ENCODE peak calls at places on chromosomes 16 and 17, in five cellular contexts. One of them, this sample, is unnamed.
A peak's percentile ranks its signal among the peaks of the same experiment; 100 is the strongest.

GRCh38 chr16:19132898-19133297 is 19.1 kb downstream of the ITPRIPL2 start:
- DNase-seq in adrenal gland: no peak
- DNase-seq in lower leg skin: no peak
- DNase-seq in fibroblast of the aortic adventitia: no peak
- DNase-seq in HL-60: no peak
- DNase-seq in this sample: no peak

GRCh38 chr16:77322757-77323156 is 112.1 kb downstream of the ADAMTS18 start:
- DNase-seq in fibroblast of the aortic adventitia: no peak
- DNase-seq in HL-60: no peak
- DNase-seq in adrenal gland: no peak
- DNase-seq in lower leg skin: no peak
- DNase-seq in this sample: no peak

GRCh38 chr16:85611455-85612190 is 1.5 kb upstream of the GSE1 start:
- DNase-seq in fibroblast of the aortic adventitia: peak; percentile 74
- DNase-seq in lower leg skin: peak; percentile 62
- DNase-seq in adrenal gland: peak; percentile 89
- DNase-seq in HL-60: peak; percentile 68
- DNase-seq in this sample: peak; percentile 88

GRCh38 chr17:14545156-14545906 is 244.4 kb downstream of the HS3ST3B1 start:
- DNase-seq in adrenal gland: no peak
- DNase-seq in HL-60: no peak
- DNase-seq in fibroblast of the aortic adventitia: no peak
- DNase-seq in lower leg skin: no peak
- DNase-seq in this sample: no peak

GRCh38 chr16:68790130-68790761 is 53.1 kb upstream of the TANGO6 start:
- DNase-seq in lower leg skin: no peak
- DNase-seq in HL-60: peak; percentile 78
- DNase-seq in fibroblast of the aortic adventitia: peak; percentile 78
- DNase-seq in adrenal gland: no peak
- DNase-seq in this sample: peak; percentile 84

GRCh38 chr17:35788504-35788998 is 6.9 kb downstream of the MMP28 start:
- DNase-seq in adrenal gland: peak; percentile 42
- DNase-seq in lower leg skin: peak; percentile 39
- DNase-seq in HL-60: no peak
- DNase-seq in fibroblast of the aortic adventitia: peak; percentile 78
- DNase-seq in this sample: peak; percentile 80

GRCh38 chr16:74743045-74743667 is 31.5 kb downstream of the FA2H start:
- DNase-seq in adrenal gland: no peak
- DNase-seq in HL-60: no peak
- DNase-seq in lower leg skin: no peak
- DNase-seq in fibroblast of the aortic adventitia: no peak
- DNase-seq in this sample: no peak

GRCh38 chr16:495127-495748 is 32.3 kb upstream of the CAPN15 start:
- DNase-seq in lower leg skin: no peak
- DNase-seq in fibroblast of the aortic adventitia: peak; percentile 43
- DNase-seq in adrenal gland: no peak
- DNase-seq in HL-60: peak; percentile 63
- DNase-seq in this sample: peak; percentile 22

GRCh38 chr16:51888534-51888933 is 658.4 kb downstream of the TOX3 start:
- DNase-seq in fibroblast of the aortic adventitia: no peak
- DNase-seq in adrenal gland: no peak
- DNase-seq in HL-60: no peak
- DNase-seq in lower leg skin: no peak
- DNase-seq in this sample: no peak

GRCh38 chr17:75773121-75773807 is 8.3 kb upstream of the GALK1 start:
- DNase-seq in HL-60: no peak
- DNase-seq in fibroblast of the aortic adventitia: no peak
- DNase-seq in lower leg skin: no peak
- DNase-seq in adrenal gland: peak; percentile 47
- DNase-seq in this sample: no peak

GRCh38 chr17:68910256-68910705 is 44.9 kb downstream of the ABCA8 start:
- DNase-seq in lower leg skin: no peak
- DNase-seq in fibroblast of the aortic adventitia: peak; percentile 46
- DNase-seq in adrenal gland: no peak
- DNase-seq in HL-60: peak; percentile 4
- DNase-seq in this sample: no peak

GRCh38 chr17:17032131-17032692 is 10.0 kb upstream of the MPRIP start:
- DNase-seq in HL-60: no peak
- DNase-seq in lower leg skin: no peak
- DNase-seq in fibroblast of the aortic adventitia: peak; percentile 70
- DNase-seq in adrenal gland: peak; percentile 52
- DNase-seq in this sample: peak; percentile 91

DNA sequence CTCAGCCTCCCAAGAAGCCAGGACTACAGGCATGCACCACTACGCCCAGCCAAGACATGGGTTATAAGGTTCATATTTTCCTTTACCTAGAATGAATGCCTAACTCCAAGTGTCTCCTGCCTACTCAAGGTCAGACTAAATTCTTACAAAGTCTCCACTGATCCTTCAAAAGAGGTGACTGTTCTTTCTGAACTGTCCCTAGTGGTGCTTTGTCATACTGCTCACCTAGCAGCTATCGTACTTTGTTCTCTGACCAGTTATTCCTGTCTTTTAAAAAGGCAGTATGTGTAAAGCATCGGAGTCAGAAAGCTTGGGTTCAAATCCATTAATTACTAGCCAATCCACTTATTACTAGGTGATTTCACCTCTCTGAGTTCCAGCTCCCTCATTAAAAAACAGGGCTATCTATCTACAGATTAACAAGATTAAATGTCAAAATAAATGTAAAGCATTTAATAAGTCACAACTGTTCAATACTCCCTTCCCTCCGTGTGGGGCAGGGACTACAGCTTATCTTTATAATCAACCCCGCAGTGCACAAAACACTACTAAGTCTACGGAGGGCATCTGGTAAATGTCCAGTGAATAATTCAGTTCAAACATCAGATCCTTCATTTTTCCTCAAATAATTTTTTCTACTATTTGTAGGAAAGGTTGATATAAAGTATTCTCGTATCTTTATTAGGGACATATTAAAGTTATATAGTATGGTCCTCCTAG is 20.0 kb upstream of the ITGA2B start:
- DNase-seq in fibroblast of the aortic adventitia: no peak
- DNase-seq in HL-60: no peak
- DNase-seq in adrenal gland: no peak
- DNase-seq in lower leg skin: no peak
- DNase-seq in this sample: no peak
- TF ChIP-seq CTCF in fibroblast of the aortic adventitia: no peak
- TF ChIP-seq CTCF in HL-60: no peak
- TF ChIP-seq CTCF in adrenal gland: no peak
- TF ChIP-seq CTCF in lower leg skin: no peak
- TF ChIP-seq CTCF in this sample: no peak

DNA sequence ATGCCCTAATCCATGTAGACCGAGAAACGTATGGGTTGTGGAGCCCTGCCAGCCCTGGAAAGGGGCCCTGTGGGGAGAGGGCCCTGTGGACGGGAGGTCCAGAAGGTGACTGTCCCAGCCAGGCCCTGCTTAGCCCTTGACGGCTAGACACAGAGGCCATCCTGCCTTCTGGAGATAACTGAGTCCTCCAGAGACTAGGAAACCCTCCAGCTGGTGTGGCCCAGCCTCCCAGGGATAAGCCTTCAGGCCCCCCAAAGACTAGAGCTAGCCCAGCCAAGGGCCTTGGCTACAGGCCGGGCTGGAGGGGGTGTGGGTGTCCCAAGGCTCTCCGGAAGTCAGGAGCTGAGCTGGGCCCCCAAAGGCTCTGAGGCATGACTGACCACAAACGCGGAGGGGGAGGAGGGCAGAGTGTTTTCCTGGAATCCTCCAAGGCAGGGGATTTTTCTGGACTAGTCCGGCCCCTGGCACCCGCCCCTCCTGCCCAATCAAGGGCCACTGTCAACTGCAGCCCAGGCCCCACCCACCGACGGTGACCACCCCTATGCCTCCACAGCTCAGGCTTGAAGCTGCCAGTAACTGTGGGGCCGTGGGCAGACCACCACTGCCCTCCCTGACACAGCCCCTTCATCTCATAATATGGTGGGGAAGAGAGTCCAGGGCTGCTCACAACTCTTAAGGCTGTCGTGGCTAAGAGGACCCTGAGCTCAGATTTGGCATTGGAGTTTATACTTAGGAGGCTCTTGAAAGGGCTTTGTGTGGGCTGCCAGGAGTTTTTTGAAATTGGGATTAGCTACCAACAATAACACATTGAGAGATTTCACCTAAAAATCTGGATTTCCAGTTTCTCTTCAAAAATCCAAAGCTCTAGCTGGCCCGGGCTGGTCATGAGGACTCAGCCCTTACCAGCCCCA is 823 bp upstream of the VASN start:
- DNase-seq in HL-60: no peak
- DNase-seq in fibroblast of the aortic adventitia: peak; percentile 94
- DNase-seq in adrenal gland: peak; percentile 71
- DNase-seq in lower leg skin: no peak
- DNase-seq in this sample: peak; percentile 81
- H3K4me3 ChIP-seq in HL-60: no peak overlapping the region
- H3K4me3 ChIP-seq in fibroblast of the aortic adventitia: peak overlapping the region; percentile 97
- H3K4me3 ChIP-seq in adrenal gland: no peak overlapping the region
- H3K4me3 ChIP-seq in lower leg skin: no peak overlapping the region
- H3K4me3 ChIP-seq in this sample: peak overlapping the region; percentile 44

GRCh38 chr17:77457572-77458201 is 316.9 kb downstream of the SEC14L1 start:
- DNase-seq in lower leg skin: no peak
- DNase-seq in HL-60: no peak
- DNase-seq in adrenal gland: no peak
- DNase-seq in fibroblast of the aortic adventitia: no peak
- DNase-seq in this sample: no peak

GRCh38 chr17:77456951-77457548 is 316.3 kb downstream of the SEC14L1 start:
- DNase-seq in adrenal gland: no peak
- DNase-seq in fibroblast of the aortic adventitia: no peak
- DNase-seq in lower leg skin: no peak
- DNase-seq in HL-60: no peak
- DNase-seq in this sample: no peak

GRCh38 chr17:77456271-77456950 is 315.6 kb downstream of the SEC14L1 start:
- DNase-seq in fibroblast of the aortic adventitia: no peak
- DNase-seq in adrenal gland: no peak
- DNase-seq in lower leg skin: no peak
- DNase-seq in HL-60: no peak
- DNase-seq in this sample: no peak

GRCh38 chr17:77459018-77459755 is 318.4 kb downstream of the SEC14L1 start:
- DNase-seq in HL-60: no peak
- DNase-seq in adrenal gland: no peak
- DNase-seq in fibroblast of the aortic adventitia: no peak
- DNase-seq in lower leg skin: no peak
- DNase-seq in this sample: no peak

DNA sequence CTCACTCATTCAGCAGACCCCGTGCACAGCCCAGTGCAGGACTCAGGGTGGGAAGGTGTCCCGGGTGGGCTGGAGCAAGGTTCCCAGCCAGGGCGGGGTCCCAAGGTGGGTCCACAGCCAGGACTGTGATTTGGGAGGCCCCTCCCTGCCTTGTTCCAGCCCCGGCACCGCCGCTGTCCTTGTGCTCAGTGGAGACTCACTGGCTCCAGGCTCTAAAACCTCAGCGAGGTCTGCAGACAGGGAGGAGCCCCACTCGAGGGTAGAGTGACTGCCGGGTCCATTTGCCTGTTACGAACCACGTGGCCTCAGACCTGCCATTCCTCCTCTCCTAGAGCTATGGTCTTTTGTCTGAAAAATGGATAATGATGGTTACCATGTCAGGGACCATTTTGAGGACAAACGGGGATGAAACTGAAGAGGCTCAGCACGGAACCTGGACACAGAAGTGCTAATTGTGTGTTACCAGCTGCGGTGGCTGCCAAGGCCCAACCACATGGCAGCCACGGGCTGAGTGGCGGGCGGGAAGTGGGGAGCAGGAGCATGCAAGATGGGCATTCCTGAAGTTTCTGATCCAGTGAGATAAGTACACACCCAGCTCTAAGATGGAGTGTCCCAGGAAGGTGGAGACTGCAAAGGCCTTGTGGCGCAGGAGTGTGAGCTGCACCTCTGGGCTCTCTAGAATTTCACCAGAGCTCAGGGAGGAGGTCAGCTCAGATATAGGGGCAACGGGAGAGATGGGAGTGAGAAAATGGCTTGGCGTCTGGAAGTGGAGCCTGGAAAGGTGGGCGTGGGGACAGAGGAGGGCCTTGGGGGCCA is 317.6 kb downstream of the SEC14L1 start:
- DNase-seq in fibroblast of the aortic adventitia: no peak
- DNase-seq in HL-60: no peak
- DNase-seq in lower leg skin: no peak
- DNase-seq in adrenal gland: no peak
- DNase-seq in this sample: no peak
- TF ChIP-seq CTCF in fibroblast of the aortic adventitia: no peak
- TF ChIP-seq CTCF in HL-60: no peak
- TF ChIP-seq CTCF in lower leg skin: no peak
- TF ChIP-seq CTCF in adrenal gland: no peak
- TF ChIP-seq CTCF in this sample: no peak

GRCh38 chr16:56357291-56357764 is 68.0 kb downstream of the AMFR start:
- DNase-seq in fibroblast of the aortic adventitia: peak; percentile 63
- DNase-seq in adrenal gland: peak; percentile 32
- DNase-seq in HL-60: no peak
- DNase-seq in lower leg skin: no peak
- DNase-seq in this sample: peak; percentile 38
- H3K4me3 ChIP-seq in fibroblast of the aortic adventitia: peak overlapping the region; percentile 58
- H3K4me3 ChIP-seq in adrenal gland: no peak overlapping the region
- H3K4me3 ChIP-seq in HL-60: no peak overlapping the region
- H3K4me3 ChIP-seq in lower leg skin: no peak overlapping the region
- H3K4me3 ChIP-seq in this sample: peak overlapping the region; percentile 62

GRCh38 chr17:63700528-63701441 is 860 bp upstream of the LIMD2 start:
- DNase-seq in fibroblast of the aortic adventitia: no peak
- DNase-seq in HL-60: peak; percentile 46
- DNase-seq in lower leg skin: no peak
- DNase-seq in adrenal gland: peak; percentile 58
- DNase-seq in this sample: peak; percentile 54
- TF ChIP-seq CTCF in fibroblast of the aortic adventitia: no peak
- TF ChIP-seq CTCF in HL-60: no peak
- TF ChIP-seq CTCF in lower leg skin: no peak
- TF ChIP-seq CTCF in adrenal gland: no peak
- TF ChIP-seq CTCF in this sample: no peak

GRCh38 chr16:2472488-2472864 is 1.4 kb downstream of the NTN3 start:
- DNase-seq in adrenal gland: no peak
- DNase-seq in HL-60: no peak
- DNase-seq in fibroblast of the aortic adventitia: no peak
- DNase-seq in lower leg skin: no peak
- DNase-seq in this sample: no peak

GRCh38 chr16:2473999-2474876 is 689 bp upstream of the TBC1D24 start:
- DNase-seq in adrenal gland: no peak
- DNase-seq in fibroblast of the aortic adventitia: no peak
- DNase-seq in HL-60: peak; percentile 58
- DNase-seq in lower leg skin: no peak
- DNase-seq in this sample: peak; percentile 40

GRCh38 chr16:2474877-2475412 is at the start of gene TBC1D24:
- DNase-seq in lower leg skin: peak; percentile 71
- DNase-seq in fibroblast of the aortic adventitia: peak; percentile 73
- DNase-seq in adrenal gland: peak; percentile 80
- DNase-seq in HL-60: peak; percentile 80
- DNase-seq in this sample: peak; percentile 73

GRCh38 chr16:2472885-2473284 is 1.8 kb downstream of the NTN3 start:
- DNase-seq in lower leg skin: no peak
- DNase-seq in adrenal gland: no peak
- DNase-seq in fibroblast of the aortic adventitia: no peak
- DNase-seq in HL-60: no peak
- DNase-seq in this sample: no peak

DNA sequence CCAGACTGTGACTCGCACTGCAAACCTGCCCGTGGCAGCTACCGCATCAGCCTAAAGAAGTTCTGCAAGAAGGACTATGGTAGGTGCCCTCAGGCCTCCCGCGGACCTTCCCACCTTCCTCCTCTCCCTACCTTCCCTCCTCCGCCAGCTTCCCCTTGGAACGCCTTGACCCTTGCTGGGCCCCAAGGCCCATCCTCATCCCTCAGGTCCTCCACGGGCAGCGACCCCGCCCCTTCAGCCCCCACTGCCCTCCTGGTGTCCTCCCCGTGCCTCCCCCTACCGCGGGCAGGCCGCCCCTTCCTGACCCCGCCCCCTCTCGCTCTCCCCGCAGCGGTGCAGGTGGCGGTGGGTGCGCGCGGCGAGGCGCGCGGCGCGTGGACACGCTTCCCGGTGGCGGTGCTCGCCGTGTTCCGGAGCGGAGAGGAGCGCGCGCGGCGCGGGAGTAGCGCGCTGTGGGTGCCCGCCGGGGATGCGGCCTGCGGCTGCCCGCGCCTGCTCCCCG is 1.5 kb upstream of the TBC1D24 start:
- DNase-seq in adrenal gland: no peak
- DNase-seq in HL-60: no peak
- DNase-seq in lower leg skin: no peak
- DNase-seq in fibroblast of the aortic adventitia: no peak
- DNase-seq in this sample: no peak
- H3K4me3 ChIP-seq in adrenal gland: no peak overlapping the region
- H3K4me3 ChIP-seq in HL-60: peak overlapping the region; percentile 14
- H3K4me3 ChIP-seq in lower leg skin: no peak overlapping the region
- H3K4me3 ChIP-seq in fibroblast of the aortic adventitia: peak overlapping the region; percentile 25
- H3K4me3 ChIP-seq in this sample: peak overlapping the region; percentile 36

This sample was measured in AG10803.